ENCODE peak calls at places on chromosomes 13 and 19, in nine cellular contexts. U is breast epithelium; K is cortex of kidney; O is NCI-H2107; Y is HS-27A; X is activated effector memory CD4-positive, alpha-beta T cell treated with Interleukin-2 at 50 U/mL for 16 hours; D is T1000; C is heart left ventricle; B is neural crest cell. F is an unnamed sample.

GRCh38 chr13:40187324-40187795 is 479.1 kb downstream of the FOXO1 start:
- DNase-seq in U (no peak), K (no peak), O (no peak), Y (no peak), X (peak; percentile 66), D (no peak), C (no peak), B (no peak), F (no peak)

GRCh38 chr19:2461751-2462634 is 5.2 kb upstream of the LMNB2 start:
- DNase-seq in U (no peak), K (no peak), O (no peak), Y (no peak), X (peak; percentile 36), D (peak; percentile 71), C (peak; percentile 84), B (peak; percentile 40), F (no peak)

GRCh38 chr13:112114391-112114790 is 47.4 kb downstream of the SOX1 start:
- DNase-seq in U (no peak), K (no peak), O (no peak), Y (no peak), X (no peak), D (no peak), C (no peak), B (no peak), F (no peak)

GRCh38 chr19:17455711-17456123 is 5.0 kb downstream of the NXNL1 start:
- DNase-seq in U (no peak), K (no peak), O (no peak), Y (no peak), X (no peak), D (no peak), C (peak; percentile 54), B (no peak), F (no peak)

GRCh38 chr19:30082611-30083010 is 140.6 kb downstream of the URI1 start:
- DNase-seq in U (no peak), K (no peak), O (no peak), Y (no peak), X (no peak), D (no peak), C (peak; percentile 42), B (no peak), F (no peak)

GRCh38 chr13:39766464-39767167 is 111.2 kb downstream of the COG6 start:
- DNase-seq in U (no peak), K (no peak), O (no peak), Y (no peak), X (no peak), D (no peak), C (no peak), B (no peak), F (no peak)

GRCh38 chr13:51687928-51688714 is 103.9 kb downstream of the WDFY2 start:
- DNase-seq in U (no peak), K (no peak), O (no peak), Y (no peak), X (no peak), D (no peak), C (no peak), B (no peak), F (no peak)

GRCh38 chr19:14155371-14155770 is 19.0 kb upstream of the ASF1B start:
- DNase-seq in U (no peak), K (no peak), O (no peak), Y (no peak), X (no peak), D (no peak), C (no peak), B (no peak), F (no peak)

GRCh38 chr19:58229255-58229639 is 533 bp downstream of the ZNF544 start:
- DNase-seq in U (no peak), K (no peak), O (no peak), Y (no peak), X (no peak), D (no peak), C (no peak), B (no peak), F (no peak)

GRCh38 chr13:101916108-101916757 is 463.8 kb downstream of the ITGBL1 start:
- DNase-seq in U (no peak), K (no peak), O (peak; percentile 20), Y (no peak), X (no peak), D (no peak), C (peak; percentile 66), B (peak; percentile 42), F (no peak)

GRCh38 chr19:9296336-9296735 is 13.3 kb downstream of the ZNF699 start:
- DNase-seq in U (no peak), K (no peak), O (no peak), Y (no peak), X (no peak), D (no peak), C (no peak), B (no peak), F (no peak)

GRCh38 chr13:19742651-19743050 is 40.1 kb downstream of the PSPC1 start:
- DNase-seq in U (no peak), K (no peak), O (no peak), Y (no peak), X (no peak), D (no peak), C (no peak), B (no peak), F (no peak)

GRCh38 chr19:29690842-29691241 is 24.2 kb downstream of the C19orf12 start:
- DNase-seq in U (no peak), K (no peak), O (no peak), Y (no peak), X (no peak), D (peak; percentile 34), C (no peak), B (no peak), F (no peak)

GRCh38 chr19:35977446-35978222 is 17.4 kb upstream of the SDHAF1 start:
- DNase-seq in U (no peak), K (no peak), O (no peak), Y (no peak), X (no peak), D (no peak), C (no peak), B (no peak), F (no peak)

GRCh38 chr13:24187185-24187584 is 26.7 kb downstream of the SPATA13 start:
- DNase-seq in U (no peak), K (no peak), O (no peak), Y (no peak), X (no peak), D (no peak), C (no peak), B (no peak), F (no peak)

GRCh38 chr19:45102481-45102880 is 9.5 kb downstream of the PPP1R37 start:
- DNase-seq in U (no peak), K (no peak), O (no peak), Y (no peak), X (no peak), D (no peak), C (no peak), B (no peak), F (no peak)

GRCh38 chr13:41017744-41018582 is 1.2 kb downstream of the ELF1 start:
- DNase-seq in U (no peak), K (no peak), O (no peak), Y (no peak), X (no peak), D (no peak), C (no peak), B (no peak), F (no peak)

GRCh38 chr19:6185093-6185824 is 49.8 kb downstream of the ACSBG2 start:
- DNase-seq in U (no peak), K (no peak), O (no peak), Y (no peak), X (no peak), D (no peak), C (no peak), B (no peak), F (no peak)

GRCh38 chr19:12891553-12892021 is 627 bp downstream of the GCDH start:
- DNase-seq in U (no peak), K (no peak), O (no peak), Y (no peak), X (no peak), D (no peak), C (no peak), B (no peak), F (no peak)

GRCh38 chr19:15640294-15640903 is at the start of gene CYP4F3:
- DNase-seq in U (peak; percentile 41), K (no peak), O (peak; percentile 18), Y (no peak), X (no peak), D (no peak), C (peak; percentile 78), B (no peak), F (no peak)

GRCh38 chr13:83773961-83774360 is 108.3 kb downstream of the SLITRK1 start:
- DNase-seq in U (no peak), K (no peak), O (no peak), Y (no peak), X (no peak), D (no peak), C (no peak), B (no peak), F (no peak)

GRCh38 chr19:46221981-46222610 is 7.4 kb upstream of the IGFL1 start:
- DNase-seq in U (peak; percentile 85), K (no peak), O (no peak), Y (peak; percentile 55), X (no peak), D (no peak), C (no peak), B (no peak), F (no peak)

GRCh38 chr13:37085656-37086055 is 19.8 kb downstream of the CSNK1A1L start:
- DNase-seq in U (no peak), K (no peak), O (no peak), Y (no peak), X (no peak), D (no peak), C (no peak), B (no peak), F (no peak)

GRCh38 chr19:56076413-56076998 is 44.6 kb downstream of the ZNF787 start:
- DNase-seq in U (no peak), K (no peak), O (peak; percentile 2), Y (no peak), X (no peak), D (peak; percentile 41), C (no peak), B (peak; percentile 76), F (no peak)

GRCh38 chr19:35062942-35063341 is 21.4 kb downstream of the HPN start:
- DNase-seq in U (no peak), K (no peak), O (no peak), Y (no peak), X (no peak), D (no peak), C (no peak), B (no peak), F (no peak)

GRCh38 chr19:44757735-44758505 is 9.4 kb downstream of the BCL3 start:
- DNase-seq in U (no peak), K (no peak), O (no peak), Y (no peak), X (no peak), D (no peak), C (peak; percentile 88), B (peak; percentile 62), F (no peak)

GRCh38 chr13:42654760-42655159 is 80.8 kb downstream of the TNFSF11 start:
- DNase-seq in U (no peak), K (no peak), O (no peak), Y (no peak), X (no peak), D (no peak), C (no peak), B (no peak), F (no peak)

GRCh38 chr19:12628040-12629022 is 17.6 kb downstream of the ZNF791 start:
- DNase-seq in U (no peak), K (no peak), O (no peak), Y (no peak), X (no peak), D (no peak), C (no peak), B (no peak), F (no peak)

GRCh38 chr19:28472111-28472510 is 740.8 kb downstream of the UQCRFS1 start:
- DNase-seq in U (no peak), K (no peak), O (no peak), Y (no peak), X (no peak), D (no peak), C (no peak), B (no peak), F (no peak)

GRCh38 chr13:52845334-52845761 is 3.1 kb downstream of the PCDH8 start:
- DNase-seq in U (no peak), K (no peak), O (peak; percentile 64), Y (no peak), X (no peak), D (no peak), C (no peak), B (peak; percentile 43), F (no peak)

GRCh38 chr13:101514695-101515275 is 62.3 kb downstream of the ITGBL1 start:
- DNase-seq in U (no peak), K (no peak), O (no peak), Y (no peak), X (no peak), D (no peak), C (no peak), B (peak; percentile 6), F (peak; percentile 82)